ENCODE peak calls at places on chromosomes 16 and 17, in five cellular contexts. N, O, Q, T and X are unnamed samples. For H3K4me1, the result is how much of the 10 kb centered on the place peaks cover.

GRCh38 chr17:17127156-17127555 is 79.0 kb downstream of the PLD6 start:
- DNase-seq in N (no peak), O (no peak), Q (no peak), T (no peak), X (no peak)

GRCh38 chr17:16878547-16879100 is 93.3 kb downstream of the TNFRSF13B start:
- DNase-seq in N (no peak), O (no peak), Q (no peak), T (no peak), X (no peak)

GRCh38 chr16:11708421-11708820 is 34.2 kb downstream of the TXNDC11 start:
- DNase-seq in N (no peak), O (no peak), Q (no peak), T (no peak), X (no peak)

GRCh38 chr16:85928411-85928820 is 29.5 kb downstream of the IRF8 start:
- DNase-seq in N (no peak), O (no peak), Q (no peak), T (no peak), X (peak)

GRCh38 chr16:89359296-89360147 is 130.8 kb downstream of the ANKRD11 start:
- DNase-seq in N (no peak), O (no peak), Q (no peak), T (peak), X (no peak)

GRCh38 chr17:60077672-60078519 is 825 bp downstream of the HEATR6 start:
- DNase-seq in N (no peak), O (no peak), Q (no peak), T (no peak), X (peak)

GRCh38 chr17:80596760-80597608 is 52.3 kb downstream of the RPTOR start:
- DNase-seq in N (no peak), O (no peak), Q (no peak), T (no peak), X (no peak)

GRCh38 chr16:70349783-70350182 is 3.1 kb downstream of the DDX19A start:
- DNase-seq in N (no peak), O (no peak), Q (no peak), T (no peak), X (no peak)

GRCh38 chr16:53714080-53715050 is 10.4 kb downstream of the FTO start:
- DNase-seq in N (no peak), O (no peak), Q (no peak), T (no peak), X (no peak)

GRCh38 chr16:88759245-88759975 is 25.6 kb downstream of the PIEZO1 start:
- DNase-seq in N (no peak), O (no peak), Q (no peak), T (no peak), X (no peak)

GRCh38 chr17:64327201-64327930 is 63.3 kb downstream of the PECAM1 start:
- DNase-seq in N (no peak), O (peak), Q (no peak), T (no peak), X (no peak)

GRCh38 chr17:64326420-64327054 is 63.5 kb upstream of the TEX2 start:
- DNase-seq in N (peak), O (peak), Q (peak), T (peak), X (peak)

GRCh38 chr17:64329571-64329970 is 61.1 kb downstream of the PECAM1 start:
- DNase-seq in N (no peak), O (no peak), Q (no peak), T (no peak), X (no peak)

GRCh38 chr17:64328036-64328874 is 62.4 kb downstream of the PECAM1 start:
- DNase-seq in N (no peak), O (no peak), Q (no peak), T (no peak), X (no peak)

DNA sequence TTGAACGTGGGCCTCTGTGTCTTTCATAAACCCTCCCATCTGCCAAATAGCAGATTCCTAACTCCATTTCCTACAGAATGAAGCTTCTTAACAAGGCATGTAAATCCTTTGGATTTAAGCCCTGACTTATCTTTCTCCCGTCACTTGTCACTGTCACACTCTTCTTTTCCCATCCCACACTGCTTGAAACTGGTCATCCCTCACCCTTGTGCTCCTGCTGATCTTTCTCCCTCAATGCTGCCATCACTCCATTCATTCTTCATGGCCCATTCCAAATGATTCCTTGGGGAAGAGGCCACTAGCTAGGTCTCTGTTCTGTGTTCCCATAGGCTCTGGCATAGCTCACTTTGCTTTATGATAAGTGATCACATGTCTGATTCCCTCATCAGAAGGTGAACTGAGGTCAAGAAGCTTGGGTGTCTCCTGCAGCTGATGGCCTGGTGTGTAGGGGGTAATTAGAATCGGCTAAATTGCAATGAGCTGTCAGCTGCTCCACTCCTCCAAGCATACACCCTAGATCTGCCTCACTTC is 61.7 kb downstream of the PECAM1 start:
- DNase-seq in N (no peak), O (no peak), Q (no peak), T (no peak), X (no peak)
- H3K4me1 ChIP-seq in N (under half), O (half or more), Q (under half), T (under half), X (half or more)

GRCh38 chr16:75026892-75027391 is 28.1 kb downstream of the ZNRF1 start:
- DNase-seq in N (no peak), O (no peak), Q (no peak), T (no peak), X (no peak)
- H3K4me1 ChIP-seq in N (under half), O (under half), Q (under half), T (under half), X (under half)

DNA sequence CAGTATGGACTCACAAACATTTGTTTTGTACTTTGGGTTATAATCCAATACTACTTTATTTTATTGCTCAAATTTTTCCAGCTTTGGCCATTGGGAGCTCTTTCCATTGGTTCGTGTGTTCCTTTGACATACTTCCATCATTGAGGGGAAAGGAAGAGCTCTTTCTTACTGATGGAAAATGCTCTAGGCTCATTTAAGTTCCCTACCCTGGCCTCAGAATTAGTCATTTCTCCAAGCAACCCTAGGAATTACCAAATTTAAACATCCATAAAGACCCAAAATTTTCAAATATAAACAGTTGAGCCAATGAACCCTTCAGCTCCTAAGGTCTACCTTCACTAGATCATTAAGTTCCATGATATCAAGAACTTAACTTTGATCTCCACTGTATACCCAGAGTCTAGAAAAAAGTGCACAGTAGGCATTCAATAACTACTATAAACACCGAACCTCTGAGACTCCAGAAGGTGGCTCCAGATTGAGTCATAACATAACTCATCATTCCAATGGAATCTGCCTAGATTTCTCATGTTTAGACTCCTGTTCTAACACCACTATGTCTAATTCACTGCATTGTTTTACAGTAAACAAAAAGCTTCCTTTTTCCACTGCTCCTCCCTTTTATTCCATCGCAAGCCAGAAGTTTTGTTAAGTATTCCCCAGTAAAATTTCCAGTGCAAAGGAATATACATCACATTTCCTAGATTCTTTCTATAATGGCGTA is 39.0 kb downstream of the SMURF2 start:
- DNase-seq in N (peak), O (no peak), Q (no peak), T (no peak), X (peak)
- H3K4me1 ChIP-seq in N (under half), O (under half), Q (under half), T (under half), X (under half)

GRCh38 chr16:2597560-2597902 is 59.7 kb downstream of the PDPK1 start:
- DNase-seq in N (no peak), O (no peak), Q (no peak), T (peak), X (no peak)
- H3K4me1 ChIP-seq in N (under half), O (under half), Q (under half), T (under half), X (under half)